ENCODE peak calls at places on chromosome 2, in five cellular contexts. One of them, this sample, is unnamed.
A peak's percentile ranks its signal among the peaks of the same experiment; 100 is the strongest.

GRCh38 chr2:108217211-108217610 is 22.6 kb upstream of the SULT1C3 start:
- DNase-seq in NCI-H2029: no peak
- DNase-seq in stimulated activated CD4-positive, alpha-beta T cell treated with anti-CD3 and anti-CD28 coated beads, Interleukin-1b, Interleukin-23, amount 100 ng/mL, for 24 hours: no peak
- DNase-seq in NCI-H1436: no peak
- DNase-seq in HEK293T: no peak
- DNase-seq in this sample: no peak

GRCh38 chr2:12321017-12321641 is 395.6 kb upstream of the TRIB2 start:
- DNase-seq in stimulated activated CD4-positive, alpha-beta T cell treated with anti-CD3 and anti-CD28 coated beads, Interleukin-1b, Interleukin-23, amount 100 ng/mL, for 24 hours: no peak
- DNase-seq in NCI-H1436: no peak
- DNase-seq in NCI-H2029: no peak
- DNase-seq in HEK293T: no peak
- DNase-seq in this sample: no peak

GRCh38 chr2:232502901-232503791 is 15.5 kb upstream of the ECEL1 start:
- DNase-seq in stimulated activated CD4-positive, alpha-beta T cell treated with anti-CD3 and anti-CD28 coated beads, Interleukin-1b, Interleukin-23, amount 100 ng/mL, for 24 hours: no peak
- DNase-seq in NCI-H2029: no peak
- DNase-seq in NCI-H1436: peak; percentile 47
- DNase-seq in HEK293T: no peak
- DNase-seq in this sample: no peak

GRCh38 chr2:128591841-128592822 is 273.5 kb upstream of the HS6ST1 start:
- DNase-seq in NCI-H2029: no peak
- DNase-seq in NCI-H1436: no peak
- DNase-seq in stimulated activated CD4-positive, alpha-beta T cell treated with anti-CD3 and anti-CD28 coated beads, Interleukin-1b, Interleukin-23, amount 100 ng/mL, for 24 hours: no peak
- DNase-seq in HEK293T: no peak
- DNase-seq in this sample: no peak

GRCh38 chr2:46887028-46887885 is 28.3 kb downstream of the MCFD2 start:
- DNase-seq in NCI-H1436: no peak
- DNase-seq in stimulated activated CD4-positive, alpha-beta T cell treated with anti-CD3 and anti-CD28 coated beads, Interleukin-1b, Interleukin-23, amount 100 ng/mL, for 24 hours: no peak
- DNase-seq in HEK293T: no peak
- DNase-seq in NCI-H2029: no peak
- DNase-seq in this sample: no peak

GRCh38 chr2:20617081-20617575 is 33.8 kb downstream of the HS1BP3 start:
- DNase-seq in stimulated activated CD4-positive, alpha-beta T cell treated with anti-CD3 and anti-CD28 coated beads, Interleukin-1b, Interleukin-23, amount 100 ng/mL, for 24 hours: no peak
- DNase-seq in HEK293T: no peak
- DNase-seq in NCI-H1436: no peak
- DNase-seq in NCI-H2029: peak; percentile 49
- DNase-seq in this sample: no peak

GRCh38 chr2:29212009-29212408 is 96.8 kb downstream of the CLIP4 start:
- DNase-seq in HEK293T: no peak
- DNase-seq in NCI-H1436: no peak
- DNase-seq in stimulated activated CD4-positive, alpha-beta T cell treated with anti-CD3 and anti-CD28 coated beads, Interleukin-1b, Interleukin-23, amount 100 ng/mL, for 24 hours: no peak
- DNase-seq in NCI-H2029: no peak
- DNase-seq in this sample: no peak

GRCh38 chr2:42092084-42092996 is 44.5 kb downstream of the PKDCC start:
- DNase-seq in stimulated activated CD4-positive, alpha-beta T cell treated with anti-CD3 and anti-CD28 coated beads, Interleukin-1b, Interleukin-23, amount 100 ng/mL, for 24 hours: no peak
- DNase-seq in HEK293T: no peak
- DNase-seq in NCI-H1436: no peak
- DNase-seq in NCI-H2029: no peak
- DNase-seq in this sample: no peak

GRCh38 chr2:227406177-227407031 is 18.7 kb upstream of the SCYGR1 start:
- DNase-seq in NCI-H2029: peak; percentile 85
- DNase-seq in stimulated activated CD4-positive, alpha-beta T cell treated with anti-CD3 and anti-CD28 coated beads, Interleukin-1b, Interleukin-23, amount 100 ng/mL, for 24 hours: no peak
- DNase-seq in HEK293T: peak; percentile 77
- DNase-seq in NCI-H1436: peak; percentile 6
- DNase-seq in this sample: no peak

GRCh38 chr2:133362061-133362476 is 206.2 kb downstream of the NCKAP5 start:
- DNase-seq in HEK293T: peak; percentile 10
- DNase-seq in NCI-H2029: no peak
- DNase-seq in stimulated activated CD4-positive, alpha-beta T cell treated with anti-CD3 and anti-CD28 coated beads, Interleukin-1b, Interleukin-23, amount 100 ng/mL, for 24 hours: no peak
- DNase-seq in NCI-H1436: no peak
- DNase-seq in this sample: no peak

GRCh38 chr2:160363961-160364733 is 129.5 kb downstream of the RBMS1 start:
- DNase-seq in NCI-H2029: no peak
- DNase-seq in HEK293T: no peak
- DNase-seq in stimulated activated CD4-positive, alpha-beta T cell treated with anti-CD3 and anti-CD28 coated beads, Interleukin-1b, Interleukin-23, amount 100 ng/mL, for 24 hours: no peak
- DNase-seq in NCI-H1436: no peak
- DNase-seq in this sample: no peak

GRCh38 chr2:159201321-159202063 is 85.0 kb downstream of the WDSUB1 start:
- DNase-seq in NCI-H1436: no peak
- DNase-seq in stimulated activated CD4-positive, alpha-beta T cell treated with anti-CD3 and anti-CD28 coated beads, Interleukin-1b, Interleukin-23, amount 100 ng/mL, for 24 hours: no peak
- DNase-seq in NCI-H2029: peak; percentile 11
- DNase-seq in HEK293T: no peak
- DNase-seq in this sample: no peak

GRCh38 chr2:122412360-122412759 is 656.9 kb downstream of the TSN start:
- DNase-seq in NCI-H2029: peak; percentile 60
- DNase-seq in stimulated activated CD4-positive, alpha-beta T cell treated with anti-CD3 and anti-CD28 coated beads, Interleukin-1b, Interleukin-23, amount 100 ng/mL, for 24 hours: no peak
- DNase-seq in NCI-H1436: no peak
- DNase-seq in HEK293T: no peak
- DNase-seq in this sample: no peak

GRCh38 chr2:109381327-109381820 is 232.4 kb downstream of the SEPTIN10 start:
- DNase-seq in NCI-H1436: no peak
- DNase-seq in stimulated activated CD4-positive, alpha-beta T cell treated with anti-CD3 and anti-CD28 coated beads, Interleukin-1b, Interleukin-23, amount 100 ng/mL, for 24 hours: no peak
- DNase-seq in NCI-H2029: no peak
- DNase-seq in HEK293T: no peak
- DNase-seq in this sample: no peak

GRCh38 chr2:233059547-233059796 is 670 bp upstream of the INPP5D start:
- DNase-seq in stimulated activated CD4-positive, alpha-beta T cell treated with anti-CD3 and anti-CD28 coated beads, Interleukin-1b, Interleukin-23, amount 100 ng/mL, for 24 hours: no peak
- DNase-seq in NCI-H2029: no peak
- DNase-seq in NCI-H1436: no peak
- DNase-seq in HEK293T: no peak
- DNase-seq in this sample: no peak

GRCh38 chr2:178241852-178242551 is 47.7 kb downstream of the OSBPL6 start:
- DNase-seq in NCI-H1436: no peak
- DNase-seq in NCI-H2029: peak; percentile 73
- DNase-seq in HEK293T: peak; percentile 48
- DNase-seq in stimulated activated CD4-positive, alpha-beta T cell treated with anti-CD3 and anti-CD28 coated beads, Interleukin-1b, Interleukin-23, amount 100 ng/mL, for 24 hours: no peak
- DNase-seq in this sample: no peak

GRCh38 chr2:25373269-25373981 is 31.7 kb upstream of the DNMT3A start:
- DNase-seq in NCI-H1436: peak; percentile 44
- DNase-seq in stimulated activated CD4-positive, alpha-beta T cell treated with anti-CD3 and anti-CD28 coated beads, Interleukin-1b, Interleukin-23, amount 100 ng/mL, for 24 hours: no peak
- DNase-seq in HEK293T: no peak
- DNase-seq in NCI-H2029: peak; percentile 96
- DNase-seq in this sample: no peak

GRCh38 chr2:73614105-73614504 is 28.1 kb downstream of the NAT8 start:
- DNase-seq in stimulated activated CD4-positive, alpha-beta T cell treated with anti-CD3 and anti-CD28 coated beads, Interleukin-1b, Interleukin-23, amount 100 ng/mL, for 24 hours: no peak
- DNase-seq in NCI-H2029: no peak
- DNase-seq in NCI-H1436: no peak
- DNase-seq in HEK293T: no peak
- DNase-seq in this sample: no peak

GRCh38 chr2:10520154-10520553 is 72.0 kb upstream of the ODC1 start:
- DNase-seq in stimulated activated CD4-positive, alpha-beta T cell treated with anti-CD3 and anti-CD28 coated beads, Interleukin-1b, Interleukin-23, amount 100 ng/mL, for 24 hours: no peak
- DNase-seq in HEK293T: no peak
- DNase-seq in NCI-H1436: no peak
- DNase-seq in NCI-H2029: no peak
- DNase-seq in this sample: no peak

GRCh38 chr2:179860255-179861026 is 971 bp downstream of the ZNF385B start:
- DNase-seq in stimulated activated CD4-positive, alpha-beta T cell treated with anti-CD3 and anti-CD28 coated beads, Interleukin-1b, Interleukin-23, amount 100 ng/mL, for 24 hours: no peak
- DNase-seq in NCI-H1436: no peak
- DNase-seq in NCI-H2029: no peak
- DNase-seq in HEK293T: peak; percentile 27
- DNase-seq in this sample: no peak

GRCh38 chr2:72131371-72131891 is 16.2 kb downstream of the CYP26B1 start:
- DNase-seq in stimulated activated CD4-positive, alpha-beta T cell treated with anti-CD3 and anti-CD28 coated beads, Interleukin-1b, Interleukin-23, amount 100 ng/mL, for 24 hours: no peak
- DNase-seq in NCI-H1436: no peak
- DNase-seq in HEK293T: no peak
- DNase-seq in NCI-H2029: no peak
- DNase-seq in this sample: no peak

GRCh38 chr2:108971661-108972566 is 17.1 kb downstream of the EDAR start:
- DNase-seq in NCI-H1436: no peak
- DNase-seq in stimulated activated CD4-positive, alpha-beta T cell treated with anti-CD3 and anti-CD28 coated beads, Interleukin-1b, Interleukin-23, amount 100 ng/mL, for 24 hours: no peak
- DNase-seq in NCI-H2029: no peak
- DNase-seq in HEK293T: no peak
- DNase-seq in this sample: no peak

GRCh38 chr2:170822885-170823799 is 6.5 kb downstream of the GAD1 start:
- DNase-seq in NCI-H1436: no peak
- DNase-seq in HEK293T: no peak
- DNase-seq in stimulated activated CD4-positive, alpha-beta T cell treated with anti-CD3 and anti-CD28 coated beads, Interleukin-1b, Interleukin-23, amount 100 ng/mL, for 24 hours: no peak
- DNase-seq in NCI-H2029: no peak
- DNase-seq in this sample: no peak

GRCh38 chr2:236972491-236973379 is 113.0 kb upstream of the COPS8 start:
- DNase-seq in stimulated activated CD4-positive, alpha-beta T cell treated with anti-CD3 and anti-CD28 coated beads, Interleukin-1b, Interleukin-23, amount 100 ng/mL, for 24 hours: no peak
- DNase-seq in HEK293T: no peak
- DNase-seq in NCI-H1436: no peak
- DNase-seq in NCI-H2029: peak; percentile 39
- DNase-seq in this sample: no peak

GRCh38 chr2:130183500-130184373 is 1.7 kb downstream of the MZT2B start:
- DNase-seq in NCI-H2029: no peak
- DNase-seq in NCI-H1436: no peak
- DNase-seq in HEK293T: no peak
- DNase-seq in stimulated activated CD4-positive, alpha-beta T cell treated with anti-CD3 and anti-CD28 coated beads, Interleukin-1b, Interleukin-23, amount 100 ng/mL, for 24 hours: no peak
- DNase-seq in this sample: no peak

GRCh38 chr2:85681354-85681728 is 12.8 kb upstream of the GNLY start:
- DNase-seq in NCI-H2029: no peak
- DNase-seq in stimulated activated CD4-positive, alpha-beta T cell treated with anti-CD3 and anti-CD28 coated beads, Interleukin-1b, Interleukin-23, amount 100 ng/mL, for 24 hours: no peak
- DNase-seq in HEK293T: no peak
- DNase-seq in NCI-H1436: no peak
- DNase-seq in this sample: no peak

GRCh38 chr2:188495990-188496431 is 204.3 kb downstream of the GULP1 start:
- DNase-seq in NCI-H1436: no peak
- DNase-seq in stimulated activated CD4-positive, alpha-beta T cell treated with anti-CD3 and anti-CD28 coated beads, Interleukin-1b, Interleukin-23, amount 100 ng/mL, for 24 hours: no peak
- DNase-seq in HEK293T: no peak
- DNase-seq in NCI-H2029: no peak
- DNase-seq in this sample: no peak

GRCh38 chr2:241802806-241803318 is 6.1 kb upstream of the NEU4 start:
- DNase-seq in stimulated activated CD4-positive, alpha-beta T cell treated with anti-CD3 and anti-CD28 coated beads, Interleukin-1b, Interleukin-23, amount 100 ng/mL, for 24 hours: no peak
- DNase-seq in HEK293T: no peak
- DNase-seq in NCI-H1436: no peak
- DNase-seq in NCI-H2029: no peak
- DNase-seq in this sample: no peak

GRCh38 chr2:27123302-27124150 is at the start of gene ABHD1:
- DNase-seq in HEK293T: peak; percentile 62
- DNase-seq in stimulated activated CD4-positive, alpha-beta T cell treated with anti-CD3 and anti-CD28 coated beads, Interleukin-1b, Interleukin-23, amount 100 ng/mL, for 24 hours: peak; percentile 24
- DNase-seq in NCI-H1436: no peak
- DNase-seq in NCI-H2029: no peak
- DNase-seq in this sample: peak; percentile 52

GRCh38 chr2:39845460-39846146 is 66.5 kb upstream of the THUMPD2 start:
- DNase-seq in HEK293T: no peak
- DNase-seq in NCI-H2029: no peak
- DNase-seq in NCI-H1436: no peak
- DNase-seq in stimulated activated CD4-positive, alpha-beta T cell treated with anti-CD3 and anti-CD28 coated beads, Interleukin-1b, Interleukin-23, amount 100 ng/mL, for 24 hours: no peak
- DNase-seq in this sample: no peak

GRCh38 chr2:8489751-8490150 is 192.1 kb upstream of the ID2 start:
- DNase-seq in HEK293T: no peak
- DNase-seq in NCI-H2029: no peak
- DNase-seq in stimulated activated CD4-positive, alpha-beta T cell treated with anti-CD3 and anti-CD28 coated beads, Interleukin-1b, Interleukin-23, amount 100 ng/mL, for 24 hours: no peak
- DNase-seq in NCI-H1436: no peak
- DNase-seq in this sample: no peak

GRCh38 chr2:132978840-132979239 is 308.8 kb upstream of the LYPD1 start:
- DNase-seq in stimulated activated CD4-positive, alpha-beta T cell treated with anti-CD3 and anti-CD28 coated beads, Interleukin-1b, Interleukin-23, amount 100 ng/mL, for 24 hours: no peak
- DNase-seq in NCI-H1436: no peak
- DNase-seq in NCI-H2029: no peak
- DNase-seq in HEK293T: no peak
- DNase-seq in this sample: no peak

GRCh38 chr2:73851274-73851673 is 22.5 kb downstream of the STAMBP start:
- DNase-seq in stimulated activated CD4-positive, alpha-beta T cell treated with anti-CD3 and anti-CD28 coated beads, Interleukin-1b, Interleukin-23, amount 100 ng/mL, for 24 hours: no peak
- DNase-seq in NCI-H2029: no peak
- DNase-seq in HEK293T: peak; percentile 20
- DNase-seq in NCI-H1436: no peak
- DNase-seq in this sample: no peak

GRCh38 chr2:106581755-106582430 is 94.7 kb downstream of the CD8B2 start:
- DNase-seq in NCI-H1436: peak; percentile 16
- DNase-seq in HEK293T: peak; percentile 75
- DNase-seq in NCI-H2029: peak; percentile 19
- DNase-seq in stimulated activated CD4-positive, alpha-beta T cell treated with anti-CD3 and anti-CD28 coated beads, Interleukin-1b, Interleukin-23, amount 100 ng/mL, for 24 hours: no peak
- DNase-seq in this sample: peak; percentile 27

GRCh38 chr2:213247566-213247965 is 36.7 kb upstream of the SPAG16 start:
- DNase-seq in NCI-H1436: no peak
- DNase-seq in NCI-H2029: no peak
- DNase-seq in stimulated activated CD4-positive, alpha-beta T cell treated with anti-CD3 and anti-CD28 coated beads, Interleukin-1b, Interleukin-23, amount 100 ng/mL, for 24 hours: no peak
- DNase-seq in HEK293T: no peak
- DNase-seq in this sample: no peak